ENCODE peak calls at places on chromosomes 2 and 18, in nine cellular contexts. F is activated CD4-positive, alpha-beta T cell treated with anti-CD3 and anti-CD28 coated beads, Interleukin-2, amount 10 ng/mL, durations not matched to agents 7 days and 5 days; C is lower leg skin; R is frontal cortex; A is NCI-H510A treated with DMSO at 0.1 percent for 48 hours; E is NCI-H1930; H is thoracic aorta; N is fibroblast of lung; D is HT1080. P is an unnamed sample.
A peak's percentile ranks its signal among the peaks of the same experiment; 100 is the strongest.

GRCh38 chr2:95143838-95144237 is 15.8 kb downstream of the ZNF514 start:
- DNase-seq in F (no peak), C (no peak), R (no peak), A (no peak), E (no peak), H (no peak), N (no peak), D (no peak), P (no peak)

GRCh38 chr2:27955762-27956161 is 65.2 kb downstream of the BABAM2 start:
- DNase-seq in F (no peak), C (no peak), R (no peak), A (no peak), E (no peak), H (no peak), N (peak; percentile 47), D (peak; percentile 63), P (no peak)

GRCh38 chr2:68463287-68463877 is 3.7 kb downstream of the FBXO48 start:
- DNase-seq in F (peak; percentile 31), C (no peak), R (peak; percentile 61), A (peak; percentile 79), E (peak; percentile 28), H (no peak), N (peak; percentile 46), D (peak; percentile 40), P (no peak)

GRCh38 chr2:28274911-28275685 is 117.6 kb upstream of the FOSL2 start:
- DNase-seq in F (no peak), C (peak; percentile 88), R (peak; percentile 8), A (peak; percentile 46), E (no peak), H (no peak), N (peak; percentile 97), D (peak; percentile 99), P (no peak)

GRCh38 chr18:63824220-63824525 is 49.0 kb downstream of the SERPINB7 start:
- DNase-seq in F (no peak), C (no peak), R (no peak), A (no peak), E (no peak), H (no peak), N (no peak), D (no peak), P (no peak)

GRCh38 chr18:59264136-59264571 is 9.1 kb downstream of the RAX start:
- DNase-seq in F (no peak), C (no peak), R (no peak), A (no peak), E (no peak), H (no peak), N (no peak), D (no peak), P (no peak)

GRCh38 chr2:144675731-144676130 is 155.8 kb upstream of the ZEB2 start:
- DNase-seq in F (no peak), C (no peak), R (no peak), A (no peak), E (no peak), H (no peak), N (no peak), D (no peak), P (no peak)

GRCh38 chr18:79395761-79396404 is at the start of gene NFATC1:
- DNase-seq in F (peak; percentile 54), C (peak; percentile 97), R (peak; percentile 87), A (no peak), E (peak; percentile 35), H (peak; percentile 68), N (peak; percentile 73), D (no peak), P (no peak)

GRCh38 chr18:10320848-10321247 is 133.6 kb upstream of the APCDD1 start:
- DNase-seq in F (no peak), C (no peak), R (no peak), A (no peak), E (no peak), H (no peak), N (peak; percentile 92), D (no peak), P (no peak)

GRCh38 chr2:57782587-57782986 is 264.0 kb upstream of the VRK2 start:
- DNase-seq in F (no peak), C (no peak), R (no peak), A (no peak), E (no peak), H (no peak), N (no peak), D (no peak), P (no peak)

GRCh38 chr2:234702731-234703225 is 205.9 kb upstream of the ARL4C start:
- DNase-seq in F (no peak), C (peak; percentile 77), R (no peak), A (no peak), E (no peak), H (no peak), N (no peak), D (no peak), P (no peak)

GRCh38 chr18:27977009-27977408 is 199.9 kb downstream of the CDH2 start:
- DNase-seq in F (no peak), C (no peak), R (no peak), A (no peak), E (no peak), H (no peak), N (no peak), D (no peak), P (no peak)

GRCh38 chr2:26720322-26721166 is 28.0 kb downstream of the KCNK3 start:
- DNase-seq in F (no peak), C (no peak), R (peak; percentile 50), A (peak; percentile 39), E (no peak), H (peak; percentile 54), N (peak; percentile 81), D (no peak), P (peak; percentile 92)

GRCh38 chr2:226529556-226529955 is 270.1 kb downstream of the IRS1 start:
- DNase-seq in F (no peak), C (no peak), R (no peak), A (no peak), E (no peak), H (no peak), N (no peak), D (no peak), P (no peak)

GRCh38 chr2:183495589-183496267 is 371.5 kb downstream of the NUP35 start:
- DNase-seq in F (no peak), C (no peak), R (no peak), A (no peak), E (no peak), H (no peak), N (no peak), D (no peak), P (no peak)